ENCODE peak calls at places on chromosomes 13 and 19, in six cellular contexts. E, T, N, W, P and O are unnamed samples.

GRCh38 chr19:46493236-46494114 is 2.2 kb downstream of the PNMA8B start:
- DNase-seq in E (no peak), T (no peak), N (no peak), W (peak), P (no peak), O (peak)

GRCh38 chr13:43688230-43688907 is 98.4 kb downstream of the ENOX1 start:
- DNase-seq in E (no peak), T (no peak), N (no peak), W (no peak), P (no peak), O (no peak)

GRCh38 chr19:30278882-30279254 is 93.3 kb upstream of the ZNF536 start:
- DNase-seq in E (no peak), T (no peak), N (no peak), W (no peak), P (no peak), O (no peak)

GRCh38 chr13:113979791-113980471 is 6.1 kb upstream of the C13orf46 start:
- DNase-seq in E (no peak), T (no peak), N (no peak), W (no peak), P (no peak), O (no peak)

GRCh38 chr13:27658569-27658968 is 36.9 kb downstream of the POLR1D start:
- DNase-seq in E (peak), T (no peak), N (peak), W (peak), P (no peak), O (no peak)

GRCh38 chr13:58795715-58796114 is 1164.2 kb downstream of the PCDH17 start:
- DNase-seq in E (no peak), T (no peak), N (no peak), W (no peak), P (no peak), O (no peak)

GRCh38 chr13:44399045-44399444 is 25.4 kb downstream of the SERP2 start:
- DNase-seq in E (no peak), T (peak), N (no peak), W (no peak), P (no peak), O (no peak)

GRCh38 chr13:30581582-30581981 is 36.1 kb upstream of the USPL1 start:
- DNase-seq in E (no peak), T (no peak), N (no peak), W (peak), P (no peak), O (no peak)

GRCh38 chr19:10639836-10640235 is 14.3 kb upstream of the ILF3 start:
- DNase-seq in E (no peak), T (no peak), N (no peak), W (no peak), P (no peak), O (no peak)

GRCh38 chr19:784541-784940 is 12.7 kb upstream of the PTBP1 start:
- DNase-seq in E (no peak), T (no peak), N (no peak), W (no peak), P (no peak), O (no peak)

GRCh38 chr13:113670541-113670940 is 3.5 kb downstream of the GRK1 start:
- DNase-seq in E (no peak), T (no peak), N (no peak), W (no peak), P (no peak), O (no peak)

GRCh38 chr13:107370036-107370785 is 802.3 kb upstream of the ARGLU1 start:
- DNase-seq in E (no peak), T (no peak), N (no peak), W (no peak), P (peak), O (no peak)

GRCh38 chr19:52170304-52170703 is 1.1 kb downstream of the ZNF836 start:
- DNase-seq in E (no peak), T (no peak), N (no peak), W (no peak), P (no peak), O (no peak)

GRCh38 chr19:35862528-35862927 is 5.8 kb downstream of the KIRREL2 start:
- DNase-seq in E (no peak), T (no peak), N (no peak), W (no peak), P (no peak), O (no peak)

GRCh38 chr19:15047680-15048079 is 1.6 kb upstream of the CASP14 start:
- DNase-seq in E (no peak), T (no peak), N (no peak), W (no peak), P (no peak), O (no peak)

GRCh38 chr19:1211494-1212234 is 6.1 kb downstream of the STK11 start:
- DNase-seq in E (no peak), T (no peak), N (no peak), W (no peak), P (no peak), O (no peak)

GRCh38 chr19:3932931-3933810 is at the start of gene NMRK2:
- DNase-seq in E (no peak), T (no peak), N (no peak), W (no peak), P (no peak), O (no peak)

GRCh38 chr13:33633701-33634525 is 184.0 kb upstream of the RFC3 start:
- DNase-seq in E (no peak), T (no peak), N (no peak), W (no peak), P (no peak), O (no peak)

GRCh38 chr13:80339578-80339840 is 1.4 kb downstream of the SPRY2 start:
- DNase-seq in E (no peak), T (no peak), N (no peak), W (peak), P (no peak), O (no peak)

GRCh38 chr19:5138606-5139594 is 170.0 kb downstream of the KDM4B start:
- DNase-seq in E (no peak), T (no peak), N (peak), W (no peak), P (no peak), O (peak)

GRCh38 chr19:30158067-30158892 is 213.9 kb upstream of the ZNF536 start:
- DNase-seq in E (no peak), T (no peak), N (no peak), W (no peak), P (no peak), O (no peak)

GRCh38 chr13:22049384-22049783 is 378.5 kb downstream of the FGF9 start:
- DNase-seq in E (no peak), T (no peak), N (peak), W (peak), P (no peak), O (no peak)

GRCh38 chr13:50892162-50892944 is 17.2 kb upstream of the RNASEH2B start:
- DNase-seq in E (no peak), T (no peak), N (no peak), W (no peak), P (no peak), O (peak)

GRCh38 chr19:35254341-35255297 is 5.8 kb downstream of the LSR start:
- DNase-seq in E (no peak), T (no peak), N (no peak), W (no peak), P (no peak), O (no peak)

GRCh38 chr19:485122-485521 is 11.2 kb upstream of the MADCAM1 start:
- DNase-seq in E (no peak), T (no peak), N (no peak), W (no peak), P (no peak), O (no peak)

GRCh38 chr13:59906413-59907027 is 257.2 kb downstream of the DIAPH3 start:
- DNase-seq in E (no peak), T (no peak), N (no peak), W (peak), P (no peak), O (no peak)

GRCh38 chr19:1527650-1528309 is 3.9 kb downstream of the PLK5 start:
- DNase-seq in E (no peak), T (no peak), N (no peak), W (no peak), P (no peak), O (no peak)

GRCh38 chr19:14114854-14115253 is 2.7 kb downstream of the PRKACA start:
- DNase-seq in E (no peak), T (no peak), N (no peak), W (peak), P (no peak), O (peak)

GRCh38 chr19:49710372-49710951 is 19.5 kb downstream of the CPT1C start:
- DNase-seq in E (no peak), T (no peak), N (no peak), W (no peak), P (no peak), O (no peak)

GRCh38 chr13:49859568-49859967 is 67.1 kb upstream of the KPNA3 start:
- DNase-seq in E (peak), T (no peak), N (peak), W (peak), P (peak), O (no peak)

GRCh38 chr19:3203754-3204645 is 18.3 kb downstream of the NCLN start:
- DNase-seq in E (no peak), T (no peak), N (no peak), W (no peak), P (no peak), O (no peak)

GRCh38 chr13:42925626-42926025 is 66.4 kb downstream of the EPSTI1 start:
- DNase-seq in E (no peak), T (no peak), N (no peak), W (no peak), P (no peak), O (no peak)

GRCh38 chr19:33552928-33553279 is 31.3 kb upstream of the PEPD start:
- DNase-seq in E (no peak), T (no peak), N (no peak), W (no peak), P (no peak), O (no peak)

GRCh38 chr19:51181913-51182419 is 39.9 kb downstream of the SIGLEC7 start:
- DNase-seq in E (no peak), T (no peak), N (no peak), W (no peak), P (no peak), O (no peak)